ENCODE peak calls at places on chromosome X, in nine cellular contexts. T, H, Z, I, Q, N, F, V and W are unnamed samples.

GRCh38 chrX:11664211-11664888 is 1.4 kb downstream of the ARHGAP6 start:
- DNase-seq in I (no peak), Q (no peak), N (no peak), T (peak), H (peak), V (no peak), F (no peak), Z (no peak), W (no peak)

GRCh38 chrX:41397768-41398167 is 49.4 kb upstream of the NYX start:
- DNase-seq in H (no peak), V (no peak), F (no peak), Z (no peak), I (no peak), Q (no peak), N (no peak), T (no peak), W (no peak)

GRCh38 chrX:40006025-40007017 is 91.4 kb downstream of the BCOR start:
- DNase-seq in N (peak), Q (no peak), T (peak), I (no peak), V (peak), H (peak), F (no peak), Z (no peak), W (no peak)

GRCh38 chrX:152988536-152989291 is 5.2 kb downstream of the PNMA5 start:
- DNase-seq in T (no peak), I (no peak), V (no peak), Z (no peak), F (no peak), H (no peak), N (no peak), Q (no peak), W (no peak)

GRCh38 chrX:127128282-127128681 is 308.8 kb downstream of the PRR32 start:
- DNase-seq in T (no peak), V (no peak), I (no peak), Q (no peak), N (no peak), F (no peak), H (no peak), Z (no peak), W (no peak)

GRCh38 chrX:40207626-40208025 is 109.9 kb upstream of the BCOR start:
- DNase-seq in T (peak), Q (no peak), H (peak), I (no peak), V (no peak), Z (no peak), F (no peak), N (no peak), W (no peak)

GRCh38 chrX:23525531-23525930 is 141.8 kb upstream of the PRDX4 start:
- DNase-seq in H (no peak), I (no peak), N (peak), Q (no peak), Z (no peak), V (no peak), T (peak), F (no peak), W (no peak)

GRCh38 chrX:19805054-19805690 is 82.2 kb downstream of the SH3KBP1 start:
- DNase-seq in I (no peak), Q (no peak), T (no peak), N (no peak), H (no peak), Z (no peak), F (no peak), V (no peak), W (no peak)

GRCh38 chrX:72142094-72142843 is 10.6 kb upstream of the RTL5 start:
- DNase-seq in N (no peak), H (no peak), V (no peak), Z (no peak), T (no peak), F (no peak), Q (peak), I (no peak), W (no peak)

GRCh38 chrX:9745417-9746115 is 20.1 kb downstream of the GPR143 start:
- DNase-seq in I (no peak), T (peak), Z (no peak), Q (no peak), N (no peak), V (no peak), H (peak), F (no peak), W (no peak)

GRCh38 chrX:147912093-147912801 is 528 bp downstream of the FMR1 start:
- DNase-seq in N (peak), F (peak), T (peak), H (peak), Q (no peak), V (peak), I (peak), Z (no peak), W (no peak)

GRCh38 chrX:65451663-65452062 is 82.9 kb downstream of the LAS1L start:
- DNase-seq in I (no peak), V (peak), N (no peak), Z (no peak), F (peak), H (peak), Q (no peak), T (peak), W (no peak)

GRCh38 chrX:45295587-45295986 is 94.9 kb upstream of the DIPK2B start:
- DNase-seq in I (no peak), T (peak), Z (no peak), V (no peak), H (peak), N (no peak), Q (peak), F (peak), W (no peak)

GRCh38 chrX:78029663-78030062 is 60.2 kb upstream of the PGAM4 start:
- DNase-seq in N (no peak), F (peak), T (peak), I (no peak), Q (no peak), Z (no peak), H (peak), V (peak), W (peak)

GRCh38 chrX:7127058-7127457 is 20.5 kb upstream of the STS start:
- DNase-seq in Q (no peak), H (no peak), Z (no peak), I (no peak), N (no peak), V (no peak), T (peak), F (no peak), W (no peak)

GRCh38 chrX:72094894-72095293 is 36.8 kb downstream of the RTL5 start:
- DNase-seq in Q (peak), V (peak), N (peak), F (no peak), H (peak), T (no peak), I (peak), Z (no peak), W (no peak)

GRCh38 chrX:44946771-44947170 is 73.8 kb downstream of the KDM6A start:
- DNase-seq in T (peak), Q (no peak), H (peak), V (no peak), Z (no peak), I (no peak), N (no peak), F (no peak), W (no peak)

GRCh38 chrX:44913656-44914531 is 40.9 kb downstream of the KDM6A start:
- DNase-seq in T (peak), V (no peak), N (no peak), F (no peak), I (no peak), Z (no peak), H (no peak), Q (no peak), W (no peak)

GRCh38 chrX:103780701-103781402 is 4.2 kb downstream of the PLP1 start:
- DNase-seq in Z (no peak), N (no peak), I (no peak), T (no peak), V (no peak), F (no peak), Q (no peak), H (no peak), W (no peak)

GRCh38 chrX:47358387-47359065 is 11.9 kb upstream of the ZNF157 start:
- DNase-seq in Z (no peak), T (peak), H (peak), F (no peak), I (no peak), N (no peak), V (no peak), Q (no peak), W (no peak)

GRCh38 chrX:78624884-78625283 is 34.2 kb downstream of the RTL3 start:
- DNase-seq in H (no peak), T (no peak), Z (no peak), N (no peak), I (no peak), F (no peak), V (no peak), Q (no peak), W (no peak)

GRCh38 chrX:10327651-10328050 is 170.9 kb downstream of the CLCN4 start:
- DNase-seq in Q (no peak), T (peak), V (no peak), F (peak), H (no peak), I (no peak), Z (no peak), N (no peak), W (no peak)

GRCh38 chrX:1582686-1583437 is 8.5 kb upstream of the AKAP17A start:
- DNase-seq in N (peak), V (peak), T (peak), Q (peak), H (peak), F (peak), Z (no peak), I (peak), W (no peak)

GRCh38 chrX:40108084-40108958 is 10.6 kb upstream of the BCOR start:
- DNase-seq in N (peak), F (peak), T (peak), I (no peak), Z (no peak), V (no peak), H (no peak), Q (no peak), W (no peak)

GRCh38 chrX:49710744-49711319 is 15.0 kb upstream of the PAGE1 start:
- DNase-seq in I (no peak), F (no peak), V (no peak), H (no peak), Q (no peak), T (no peak), Z (no peak), N (no peak), W (no peak)

GRCh38 chrX:41350976-41351569 is 17.1 kb downstream of the DDX3X start:
- DNase-seq in Q (no peak), T (no peak), F (no peak), V (no peak), I (no peak), N (no peak), Z (no peak), H (peak), W (no peak)

GRCh38 chrX:84924624-84925023 is 79.1 kb upstream of the APOOL start:
- DNase-seq in F (no peak), I (no peak), Z (no peak), V (no peak), T (no peak), N (no peak), H (no peak), Q (no peak), W (no peak)

GRCh38 chrX:40085086-40085551 is 12.6 kb downstream of the BCOR start:
- DNase-seq in N (no peak), Q (no peak), I (no peak), F (no peak), V (no peak), Z (peak), T (peak), H (peak), W (peak)

GRCh38 chrX:47501226-47502071 is 18.4 kb upstream of the ZNF41 start:
- DNase-seq in F (no peak), T (no peak), Z (no peak), V (peak), I (no peak), H (peak), N (no peak), Q (no peak), W (no peak)

GRCh38 chrX:152893631-152894610 is 3.9 kb upstream of the ZNF185 start:
- DNase-seq in H (no peak), Z (no peak), F (no peak), V (no peak), Q (no peak), T (no peak), N (no peak), I (no peak), W (no peak)

GRCh38 chrX:132375941-132376340 is 112.9 kb downstream of the MBNL3 start:
- DNase-seq in T (no peak), F (peak), N (no peak), H (no peak), V (peak), I (no peak), Z (no peak), Q (no peak), W (no peak)

GRCh38 chrX:150366951-150367545 is 3.9 kb downstream of the MAMLD1 start:
- DNase-seq in Q (no peak), N (no peak), I (no peak), T (peak), H (peak), F (peak), Z (no peak), V (no peak), W (no peak)

GRCh38 chrX:39950035-39950688 is 147.6 kb downstream of the BCOR start:
- DNase-seq in N (no peak), H (no peak), F (peak), Z (no peak), Q (no peak), V (no peak), T (peak), I (no peak), W (no peak)

GRCh38 chrX:130120321-130120731 is 10.0 kb upstream of the ELF4 start:
- DNase-seq in Z (no peak), H (no peak), N (no peak), F (no peak), T (no peak), V (no peak), I (no peak), Q (no peak), W (no peak)

GRCh38 chrX:19958530-19959486 is 32.1 kb downstream of the BCLAF3 start:
- DNase-seq in H (no peak), N (no peak), Z (no peak), I (no peak), F (no peak), V (no peak), T (peak), Q (no peak), W (no peak)

GRCh38 chrX:138191998-138192397 is 519.5 kb downstream of the FGF13 start:
- DNase-seq in V (peak), N (no peak), I (no peak), Q (no peak), F (peak), T (peak), H (peak), Z (no peak), W (no peak)

GRCh38 chrX:118216488-118216887 is 99.9 kb upstream of the KLHL13 start:
- DNase-seq in Q (peak), H (no peak), Z (no peak), N (peak), T (no peak), I (no peak), V (no peak), F (peak), W (no peak)

GRCh38 chrX:38768079-38768478 is 33.2 kb upstream of the MID1IP1 start:
- DNase-seq in I (no peak), N (no peak), V (peak), H (peak), F (peak), Q (no peak), T (peak), Z (peak), W (peak)

GRCh38 chrX:3120426-3120825 is 79.2 kb downstream of the ARSF start:
- DNase-seq in Q (no peak), Z (no peak), T (no peak), I (no peak), V (no peak), F (no peak), H (no peak), N (no peak), W (no peak)

GRCh38 chrX:133523094-133523493 is 107.8 kb upstream of the GPC4 start:
- DNase-seq in N (no peak), Z (no peak), H (no peak), F (no peak), T (peak), I (no peak), Q (no peak), V (no peak), W (no peak)